ENCODE peak calls at places on chromosomes 12 and 14, in six cellular contexts. P is RWPE1; O is ovary; K is left ventricle myocardium inferior; H is CD4-positive, alpha-beta T cell; W is thyroid gland. G is an unnamed sample.
A peak's percentile ranks its signal among the peaks of the same experiment; 100 is the strongest.

GRCh38 chr14:100615736-100616695 is 28.8 kb upstream of the BEGAIN start:
- DNase-seq in W (no peak), O (no peak), P (no peak), K (no peak), H (no peak), G (no peak)

GRCh38 chr14:23000860-23001259 is 9.1 kb downstream of the C14orf93 start:
- DNase-seq in K (no peak), P (no peak), W (no peak), O (no peak), H (no peak), G (no peak)

GRCh38 chr12:132367852-132368251 is 38.5 kb upstream of the GALNT9 start:
- DNase-seq in H (no peak), O (no peak), K (no peak), W (no peak), P (no peak), G (no peak)

GRCh38 chr14:36767603-36768281 is 106.1 kb downstream of the PAX9 start:
- DNase-seq in H (no peak), K (no peak), W (no peak), O (no peak), P (peak; percentile 77), G (no peak)

GRCh38 chr12:78885466-78885865 is 20.9 kb downstream of the SYT1 start:
- DNase-seq in O (no peak), W (no peak), P (no peak), K (no peak), H (no peak), G (no peak)

GRCh38 chr14:55877942-55878341 is 240.3 kb upstream of the PELI2 start:
- DNase-seq in P (no peak), K (no peak), O (no peak), H (no peak), W (no peak), G (no peak)

GRCh38 chr14:94411638-94412037 is 23.2 kb upstream of the SERPINA1 start:
- DNase-seq in P (no peak), O (no peak), H (no peak), W (no peak), K (no peak), G (no peak)

GRCh38 chr12:1619599-1619998 is 9.4 kb upstream of the WNT5B start:
- DNase-seq in H (no peak), W (no peak), P (no peak), K (peak; percentile 54), O (no peak), G (no peak)

GRCh38 chr12:81209001-81209400 is 131.1 kb downstream of the ACSS3 start:
- DNase-seq in W (no peak), O (no peak), H (no peak), P (no peak), K (no peak), G (no peak)

GRCh38 chr14:100900837-100901390 is 2.6 kb downstream of the RTL1 start:
- DNase-seq in P (no peak), K (no peak), W (no peak), O (peak; percentile 52), H (no peak), G (peak; percentile 52)

GRCh38 chr12:79933580-79934264 is 1.2 kb downstream of the PPP1R12A start:
- DNase-seq in K (no peak), O (no peak), W (peak; percentile 41), H (no peak), P (peak; percentile 5), G (no peak)

GRCh38 chr14:86652512-86652911 is 1122.6 kb downstream of the FLRT2 start:
- DNase-seq in K (no peak), P (no peak), O (no peak), W (no peak), H (no peak), G (no peak)

GRCh38 chr12:106704081-106704480 is 70.4 kb upstream of the RIC8B start:
- DNase-seq in K (no peak), O (no peak), H (no peak), P (no peak), W (no peak), G (no peak)

GRCh38 chr12:120640840-120641833 is 711 bp downstream of the CABP1 start:
- DNase-seq in P (peak; percentile 57), H (peak; percentile 43), K (peak; percentile 43), O (peak; percentile 22), W (peak; percentile 68), G (peak; percentile 65)

GRCh38 chr14:32896979-32897723 is 41.5 kb upstream of the NPAS3 start:
- DNase-seq in W (no peak), O (no peak), K (no peak), H (no peak), P (peak; percentile 16), G (no peak)

GRCh38 chr14:103141117-103141796 is 18.0 kb downstream of the TNFAIP2 start:
- DNase-seq in P (peak; percentile 35), H (no peak), W (peak; percentile 53), K (no peak), O (no peak), G (no peak)

GRCh38 chr14:97564334-97564733 is 767.2 kb downstream of the VRK1 start:
- DNase-seq in O (no peak), H (no peak), K (no peak), P (no peak), W (no peak), G (no peak)

DNA sequence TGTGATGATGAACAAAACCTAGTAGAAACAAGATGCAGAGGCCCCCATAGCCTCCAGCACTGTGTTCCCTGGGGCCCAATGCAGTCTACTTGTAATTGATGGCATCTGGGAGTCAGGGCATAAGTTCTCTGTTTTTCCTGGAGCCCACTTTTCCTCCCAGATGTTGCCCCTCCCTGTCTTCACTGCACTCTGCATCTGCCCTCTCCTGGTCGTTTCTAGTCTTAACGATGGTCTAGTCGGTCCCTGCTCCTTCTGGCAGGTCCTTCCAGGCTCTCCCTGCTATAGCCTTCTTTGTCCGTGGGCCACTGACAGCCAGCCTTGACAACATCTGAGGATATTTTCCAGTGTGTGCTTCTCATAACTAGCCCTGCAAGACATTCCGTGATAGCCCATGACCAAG is 208.3 kb downstream of the GXYLT1 start:
- DNase-seq in H (no peak), K (no peak), O (no peak), P (no peak), W (no peak), G (no peak)
- TF ChIP-seq CTCF in H (no peak), K (no peak), O (no peak), P (no peak), W (no peak), G (no peak)

DNA sequence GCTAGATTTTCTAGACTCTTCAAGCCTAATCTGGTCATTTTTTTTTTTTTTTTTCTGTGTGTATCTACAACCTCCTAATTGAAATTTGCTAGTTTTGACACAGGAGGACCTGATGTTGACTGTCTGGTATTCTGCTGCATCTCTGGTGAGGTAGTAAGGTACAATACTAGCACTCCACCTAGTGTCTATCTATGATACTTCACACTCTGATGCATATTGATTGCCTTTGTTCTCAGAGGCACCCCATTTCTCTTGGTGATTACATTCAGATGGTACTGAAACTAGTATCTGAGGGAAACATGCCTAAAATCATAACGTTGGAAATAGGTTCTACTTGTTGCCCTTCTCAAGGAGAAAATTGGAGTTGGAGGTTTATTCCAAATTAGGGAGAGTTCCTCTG is 930.5 kb upstream of the NOVA1 start:
- DNase-seq in H (no peak), W (no peak), P (peak; percentile 24), K (no peak), O (no peak), G (no peak)
- TF ChIP-seq CTCF in H (no peak), W (no peak), P (peak; percentile 48), K (peak; percentile 40), O (no peak), G (peak; percentile 76)

DNA sequence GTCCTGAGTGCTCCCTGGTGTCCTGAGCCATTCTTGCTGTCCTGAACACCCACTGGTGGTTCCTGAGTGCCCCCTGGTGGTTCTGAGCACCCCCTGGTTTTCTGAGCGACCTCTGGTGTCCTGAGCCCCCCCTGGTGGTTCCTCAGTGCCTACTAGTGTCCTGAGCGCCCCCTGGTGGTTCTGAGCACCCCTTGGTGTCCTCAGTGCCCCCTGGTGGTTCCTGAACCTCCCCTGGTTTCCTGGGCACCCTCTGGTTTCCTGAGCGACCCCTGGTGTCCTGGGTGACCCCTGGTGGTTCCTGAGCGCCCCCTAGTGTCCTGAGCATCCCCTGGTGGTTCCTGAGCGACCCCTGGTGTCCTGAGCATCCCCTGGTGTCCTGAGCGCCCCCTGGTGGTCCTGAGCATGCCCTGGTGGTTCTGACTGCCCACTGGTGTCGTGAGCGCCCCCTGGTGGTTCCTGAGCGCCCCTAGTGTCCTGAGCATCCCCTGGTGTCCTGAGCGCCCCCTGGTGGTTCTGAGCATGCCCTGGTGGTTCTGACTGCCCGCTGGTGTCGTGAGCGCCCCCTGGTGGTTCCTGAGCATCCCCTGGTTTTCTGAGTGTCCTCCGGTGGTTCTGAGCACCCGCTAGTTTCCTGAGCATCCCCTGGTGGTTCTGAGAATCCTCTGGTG is 473.1 kb downstream of the TMEM121 start:
- DNase-seq in H (peak; percentile 48), O (no peak), K (peak; percentile 40), W (no peak), P (no peak), G (no peak)
- TF ChIP-seq CTCF in H (peak; percentile 52), O (no peak), K (peak; percentile 5), W (no peak), P (peak; percentile 18), G (peak; percentile 4)

GRCh38 chr12:103768467-103769123 is 72.4 kb downstream of the NT5DC3 start:
- DNase-seq in P (no peak), O (no peak), W (no peak), K (no peak), H (no peak), G (no peak)
- TF ChIP-seq CTCF in P (no peak), O (no peak), W (no peak), K (no peak), H (no peak), G (no peak)

DNA sequence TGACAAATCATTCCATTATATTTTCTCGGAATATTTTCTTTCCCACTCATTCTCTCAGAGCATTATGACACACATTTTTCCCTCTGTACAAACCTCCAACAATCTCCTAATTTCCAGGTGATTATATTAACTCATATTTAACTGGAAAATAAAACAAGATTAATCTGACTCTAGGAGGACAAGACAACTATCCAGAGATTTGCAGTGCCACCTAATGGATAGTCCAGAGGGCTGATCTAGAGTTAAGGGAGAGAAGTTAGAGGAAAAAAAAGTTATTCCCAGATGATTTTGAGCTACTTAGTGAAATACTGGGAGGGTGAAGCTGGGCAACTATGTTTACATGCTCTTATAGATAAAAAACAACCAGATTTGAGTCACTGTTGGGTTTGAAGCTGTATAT is 161.7 kb downstream of the ALX1 start:
- DNase-seq in W (no peak), P (peak; percentile 4), H (no peak), O (no peak), K (no peak), G (no peak)
- TF ChIP-seq CTCF in W (peak; percentile 12), P (peak; percentile 24), H (no peak), O (no peak), K (no peak), G (peak; percentile 21)

GRCh38 chr14:61803755-61804154 is 41.5 kb downstream of the SNAPC1 start:
- DNase-seq in K (no peak), W (no peak), H (no peak), O (no peak), P (no peak), G (no peak)

GRCh38 chr14:61797304-61797703 is 35.1 kb downstream of the SNAPC1 start:
- DNase-seq in P (no peak), O (no peak), W (no peak), H (no peak), K (no peak), G (no peak)

GRCh38 chr14:61802010-61802621 is 39.9 kb downstream of the SNAPC1 start:
- DNase-seq in K (no peak), P (no peak), O (no peak), H (no peak), W (no peak), G (no peak)
- TF ChIP-seq CTCF in K (no peak), P (no peak), O (no peak), H (no peak), W (no peak), G (no peak)